ENCODE peak calls at places on chromosome 16, in ten cellular contexts. D is head of caudate nucleus, Z is keratinocyte, F is psoas muscle, W is SHP77, A is WTC11, M is T-helper 2 cell, Q is BJ, R is lower leg skin, L is body of pancreas. P is an unnamed sample.

GRCh38 chr16:12320298-12320706 is 343.8 kb downstream of the SNX29 start:
- DNase-seq in A (no peak), R (no peak), W (peak; percentile 20), Z (no peak), D (no peak), F (no peak), M (no peak), Q (no peak), L (no peak), P (no peak)

GRCh38 chr16:69057400-69058378 is 47.8 kb upstream of the HAS3 start:
- DNase-seq in Z (no peak), R (no peak), M (peak; percentile 52), F (peak; percentile 46), L (peak; percentile 31), W (peak; percentile 2), A (no peak), Q (peak; percentile 43), D (no peak), P (no peak)

GRCh38 chr16:4271176-4272113 is 1.4 kb downstream of the TFAP4 start:
- DNase-seq in F (peak; percentile 95), W (peak; percentile 92), M (peak; percentile 95), Q (peak; percentile 47), Z (peak; percentile 66), L (peak; percentile 96), A (peak; percentile 94), R (peak; percentile 98), D (peak; percentile 97), P (peak; percentile 95)

GRCh38 chr16:66547101-66547989 is 2.6 kb downstream of the TK2 start:
- DNase-seq in W (no peak), Z (no peak), Q (no peak), L (no peak), R (peak; percentile 74), A (no peak), F (no peak), M (no peak), D (no peak), P (no peak)

GRCh38 chr16:51343411-51343810 is 192.3 kb upstream of the SALL1 start:
- DNase-seq in D (no peak), Z (no peak), L (no peak), W (no peak), A (no peak), Q (no peak), M (no peak), F (no peak), R (no peak), P (no peak)

GRCh38 chr16:86869288-86870022 is 291.1 kb downstream of the FOXL1 start:
- DNase-seq in L (no peak), A (no peak), Z (no peak), M (no peak), F (no peak), D (no peak), Q (no peak), R (no peak), W (no peak), P (no peak)

GRCh38 chr16:87435399-87436224 is 43.5 kb downstream of the MAP1LC3B start:
- DNase-seq in R (no peak), A (no peak), M (no peak), Z (peak; percentile 21), W (no peak), Q (peak; percentile 46), L (no peak), D (no peak), F (no peak), P (no peak)

GRCh38 chr16:1375741-1376410 is 24.1 kb downstream of the GNPTG start:
- DNase-seq in A (no peak), M (no peak), R (no peak), L (no peak), Z (no peak), Q (no peak), W (no peak), F (no peak), D (no peak), P (no peak)

GRCh38 chr16:1745900-1746692 is 25.2 kb downstream of the NME3 start:
- DNase-seq in A (no peak), W (no peak), Z (no peak), L (no peak), Q (peak; percentile 37), R (peak; percentile 81), D (no peak), M (no peak), F (no peak), P (no peak)

GRCh38 chr16:1089822-1090619 is 6.0 kb downstream of the C1QTNF8 start:
- DNase-seq in L (peak; percentile 72), A (no peak), W (no peak), Q (no peak), R (no peak), F (peak; percentile 61), M (no peak), D (no peak), Z (no peak), P (no peak)

GRCh38 chr16:30953511-30954124 is 3.9 kb upstream of the SETD1A start:
- DNase-seq in Q (no peak), W (peak; percentile 89), D (peak; percentile 80), Z (no peak), M (peak; percentile 82), R (no peak), L (peak; percentile 67), F (peak; percentile 66), A (peak; percentile 91), P (peak; percentile 93)

GRCh38 chr16:54783226-54783625 is 147.4 kb upstream of the IRX5 start:
- DNase-seq in D (no peak), L (no peak), M (no peak), F (no peak), A (no peak), W (no peak), Q (no peak), R (no peak), Z (no peak), P (no peak)

GRCh38 chr16:2987854-2988253 is 7.6 kb upstream of the PKMYT1 start:
- DNase-seq in M (no peak), Q (no peak), D (no peak), R (no peak), W (no peak), L (no peak), F (no peak), Z (no peak), A (no peak), P (peak; percentile 37)

P was measured in SK-N-DZ.